ENCODE peak calls at places on chromosomes 13 and 19, in five cellular contexts. P is right atrium auricular region; C is CD4-positive, CD25-positive, alpha-beta regulatory T cell; A is body of pancreas; Z is fibroblast of lung. D is an unnamed sample. For H3K4me1, the result is how much of the 10 kb centered on the place peaks cover.

GRCh38 chr13:26300140-26300539 is 46.2 kb downstream of the CDK8 start:
- DNase-seq in P (no peak), C (no peak), A (no peak), Z (peak), D (no peak)

GRCh38 chr19:49861541-49862410 is 5.6 kb downstream of the PNKP start:
- DNase-seq in P (no peak), C (no peak), A (no peak), Z (no peak), D (no peak)

GRCh38 chr13:31000889-31001288 is 68.4 kb downstream of the TEX26 start:
- DNase-seq in P (no peak), C (no peak), A (no peak), Z (peak), D (no peak)

GRCh38 chr19:38061294-38061693 is 154.3 kb downstream of the SIPA1L3 start:
- DNase-seq in P (no peak), C (no peak), A (no peak), Z (peak), D (no peak)

GRCh38 chr19:42066075-42066754 is 3.8 kb downstream of the GRIK5 start:
- DNase-seq in P (no peak), C (peak), A (no peak), Z (peak), D (no peak)

GRCh38 chr13:72808917-72809500 is 27.1 kb downstream of the PIBF1 start:
- DNase-seq in P (no peak), C (peak), A (no peak), Z (no peak), D (no peak)

GRCh38 chr19:13023666-13024065 is 28.4 kb downstream of the NFIX start:
- DNase-seq in P (no peak), C (no peak), A (no peak), Z (peak), D (no peak)

GRCh38 chr19:7855426-7856276 is 18.5 kb downstream of the PRR36 start:
- DNase-seq in P (no peak), C (no peak), A (no peak), Z (no peak), D (no peak)

GRCh38 chr13:106691861-106692260 is 123.9 kb upstream of the ARGLU1 start:
- DNase-seq in P (no peak), C (no peak), A (no peak), Z (no peak), D (no peak)

GRCh38 chr13:91745962-91746361 is 347.5 kb downstream of the GPC5 start:
- DNase-seq in P (no peak), C (no peak), A (no peak), Z (no peak), D (no peak)

GRCh38 chr19:30870861-30871260 is 478.4 kb downstream of the TSHZ3 start:
- DNase-seq in P (no peak), C (no peak), A (no peak), Z (no peak), D (no peak)

GRCh38 chr19:12939292-12939606 is 840 bp downstream of the CALR start:
- DNase-seq in P (no peak), C (peak), A (no peak), Z (peak), D (no peak)

GRCh38 chr13:76293346-76293745 is 592.9 kb downstream of the KCTD12 start:
- DNase-seq in P (no peak), C (no peak), A (no peak), Z (peak), D (no peak)

GRCh38 chr13:51645154-51645650 is 60.9 kb downstream of the WDFY2 start:
- DNase-seq in P (no peak), C (peak), A (no peak), Z (peak), D (no peak)

GRCh38 chr13:43245374-43245964 is 222.1 kb downstream of the DNAJC15 start:
- DNase-seq in P (no peak), C (no peak), A (no peak), Z (peak), D (no peak)
- H3K4me1 ChIP-seq in P (under half), C (under half), A (under half), Z (under half), D (under half)

GRCh38 chr13:48403151-48403631 is 9.7 kb downstream of the LPAR6 start:
- DNase-seq in P (no peak), C (peak), A (no peak), Z (no peak), D (no peak)

GRCh38 chr13:48403929-48404328 is 9.0 kb downstream of the LPAR6 start:
- DNase-seq in P (no peak), C (no peak), A (no peak), Z (no peak), D (no peak)

GRCh38 chr13:48404952-48405351 is 8.0 kb downstream of the LPAR6 start:
- DNase-seq in P (no peak), C (no peak), A (no peak), Z (no peak), D (no peak)

GRCh38 chr13:48402325-48402962 is 10.5 kb downstream of the LPAR6 start:
- DNase-seq in P (no peak), C (peak), A (no peak), Z (no peak), D (no peak)

GRCh38 chr13:48405865-48406264 is 7.0 kb downstream of the LPAR6 start:
- DNase-seq in P (no peak), C (no peak), A (no peak), Z (no peak), D (no peak)
- H3K4me1 ChIP-seq in P (under half), C (half or more), A (under half), Z (under half), D (under half)

DNA sequence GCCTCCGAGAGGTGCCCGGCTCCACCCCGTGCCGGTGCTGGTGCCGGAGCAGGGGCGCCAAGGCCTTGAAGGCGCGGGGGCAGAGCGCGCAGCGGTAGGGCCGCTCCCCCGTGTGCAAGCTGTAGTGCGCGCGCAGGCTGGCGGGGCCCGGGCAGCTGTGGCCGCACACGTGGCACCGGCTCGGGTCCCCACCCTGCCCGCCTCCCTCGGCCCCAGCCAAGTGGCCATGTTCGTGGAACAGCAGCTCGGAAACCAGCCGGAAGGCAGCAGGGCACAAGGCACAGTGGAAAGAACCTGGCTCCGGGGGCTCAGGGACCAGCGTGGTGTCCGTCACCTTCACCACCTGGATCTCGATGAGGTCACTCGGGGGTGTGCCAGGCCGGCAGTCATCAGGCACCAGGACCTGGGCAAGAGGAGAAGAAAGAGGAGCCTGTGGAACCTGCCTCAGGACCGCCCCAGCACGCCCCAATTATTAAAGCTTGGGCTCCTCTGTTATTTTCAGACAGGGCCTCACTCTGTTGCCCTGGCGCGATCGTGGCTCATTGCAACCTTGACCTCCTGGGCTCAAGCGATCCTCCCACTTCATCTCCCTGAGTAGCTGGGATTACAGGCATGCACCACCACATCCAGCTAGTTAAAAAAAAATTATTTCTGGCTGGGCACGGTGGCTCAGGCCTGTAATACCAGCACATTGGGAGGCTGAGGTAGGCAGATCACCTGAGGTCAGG is 2.0 kb downstream of the ZNF784 start:
- DNase-seq in P (no peak), C (no peak), A (no peak), Z (no peak), D (peak)
- H3K4me1 ChIP-seq in P (under half), C (under half), A (under half), Z (under half), D (under half)

DNA sequence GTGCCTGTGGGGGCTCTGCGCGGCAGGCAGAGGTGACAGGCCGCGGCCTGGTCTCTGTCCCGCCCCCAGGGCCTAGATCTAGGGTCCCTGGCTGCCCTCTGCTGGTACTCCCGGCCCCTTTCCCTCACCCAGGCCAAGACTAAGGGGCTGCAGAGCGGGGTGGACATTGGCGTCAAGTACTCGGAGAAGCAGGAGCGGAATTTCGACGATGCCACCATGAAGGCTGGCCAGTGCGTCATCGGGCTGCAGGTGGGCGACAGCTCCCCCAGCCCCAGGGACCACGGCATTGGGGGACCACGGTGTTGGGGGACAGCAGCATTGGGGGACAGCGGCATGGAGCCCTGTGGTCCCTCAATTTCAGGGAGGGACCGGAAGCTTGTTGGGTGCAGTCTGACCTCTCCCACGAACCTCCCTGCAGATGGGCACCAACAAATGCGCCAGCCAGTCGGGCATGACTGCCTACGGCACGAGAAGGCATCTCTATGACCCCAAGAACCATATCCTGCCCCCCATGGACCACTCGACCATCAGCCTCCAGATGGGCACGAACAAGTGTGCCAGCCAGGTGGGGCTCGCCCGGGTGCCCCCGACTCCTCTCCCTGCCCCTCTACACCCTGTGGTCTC is 3.8 kb upstream of the ABCA7 start:
- DNase-seq in P (no peak), C (no peak), A (no peak), Z (no peak), D (no peak)
- H3K4me1 ChIP-seq in P (under half), C (under half), A (under half), Z (under half), D (under half)

DNA sequence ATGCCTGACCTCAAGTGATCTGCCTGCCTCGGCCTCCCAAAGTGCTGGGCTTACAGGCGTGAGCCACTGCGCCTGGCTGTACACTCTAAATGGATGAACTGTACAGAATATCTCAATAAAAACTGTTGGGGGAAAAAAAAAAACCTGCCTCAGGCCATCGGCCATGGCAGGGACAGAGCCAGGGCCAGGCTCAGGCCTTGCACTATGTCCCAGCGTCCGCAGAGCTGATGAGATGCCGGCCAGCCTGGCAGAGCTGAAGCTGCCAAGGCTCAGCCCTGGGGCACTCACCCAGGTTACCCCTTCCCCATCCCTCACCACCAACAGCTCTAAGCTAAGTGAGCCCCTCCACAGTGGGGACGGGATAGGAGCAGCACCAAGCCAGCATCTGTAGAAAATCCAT is 6.1 kb downstream of the PPP6R1 start:
- DNase-seq in P (no peak), C (no peak), A (no peak), Z (no peak), D (no peak)
- H3K4me1 ChIP-seq in P (half or more), C (half or more), A (under half), Z (under half), D (under half)

GRCh38 chr19:1360818-1361461 is 22.8 kb upstream of the NDUFS7 start:
- DNase-seq in P (peak), C (no peak), A (peak), Z (peak), D (peak)
- H3K4me1 ChIP-seq in P (under half), C (under half), A (under half), Z (under half), D (under half)

GRCh38 chr19:1619703-1620102 is 14.4 kb upstream of the UQCR11 start:
- DNase-seq in P (no peak), C (no peak), A (no peak), Z (no peak), D (no peak)
- H3K4me1 ChIP-seq in P (under half), C (under half), A (under half), Z (under half), D (under half)

GRCh38 chr19:2170219-2170618 is 6.5 kb downstream of the DOT1L start:
- DNase-seq in P (no peak), C (no peak), A (no peak), Z (no peak), D (no peak)

GRCh38 chr19:2168619-2169424 is 5.1 kb downstream of the DOT1L start:
- DNase-seq in P (peak), C (peak), A (peak), Z (peak), D (peak)

GRCh38 chr19:2167896-2168618 is 4.3 kb downstream of the DOT1L start:
- DNase-seq in P (peak), C (peak), A (no peak), Z (peak), D (peak)

GRCh38 chr19:2164020-2164988 is 571 bp downstream of the DOT1L start:
- DNase-seq in P (no peak), C (peak), A (no peak), Z (no peak), D (no peak)

GRCh38 chr19:2166741-2167738 is 3.3 kb downstream of the DOT1L start:
- DNase-seq in P (peak), C (no peak), A (peak), Z (peak), D (peak)
- H3K4me1 ChIP-seq in P (half or more), C (half or more), A (half or more), Z (under half), D (half or more)

GRCh38 chr13:98592353-98592740 is 15.4 kb upstream of the STK24 start:
- DNase-seq in P (no peak), C (no peak), A (no peak), Z (no peak), D (no peak)
- H3K4me1 ChIP-seq in P (under half), C (under half), A (under half), Z (under half), D (under half)

GRCh38 chr13:23673867-23674605 is 103.8 kb downstream of the TNFRSF19 start:
- DNase-seq in P (no peak), C (no peak), A (no peak), Z (no peak), D (no peak)
- H3K4me1 ChIP-seq in P (under half), C (under half), A (under half), Z (under half), D (under half)

D was measured in upper lobe of right lung.